ENCODE peak calls at places on chromosomes 4 and X, in six cellular contexts. R is mammary epithelial cell; G is effector memory CD4-positive, alpha-beta T cell; M is suprapubic skin; A is GM23248; F is caudate nucleus. Z is an unnamed sample.

GRCh38 chr4:176841730-176842129 is 49.0 kb upstream of the VEGFC start:
- DNase-seq in A (peak; percentile 74), M (no peak), F (no peak), G (no peak), R (peak; percentile 76), Z (no peak)

GRCh38 chrX:154308108-154308946 is 12.7 kb downstream of the TKTL1 start:
- DNase-seq in M (peak; percentile 78), R (peak; percentile 21), A (peak; percentile 40), F (peak; percentile 2), G (peak; percentile 70), Z (peak; percentile 21)

GRCh38 chrX:2967998-2968909 is 38.1 kb upstream of the ARSH start:
- DNase-seq in A (peak; percentile 66), M (peak; percentile 17), G (no peak), R (peak; percentile 44), F (peak; percentile 48), Z (peak; percentile 22)

GRCh38 chr4:10733016-10733415 is 48.4 kb upstream of the CLNK start:
- DNase-seq in R (no peak), G (no peak), A (no peak), M (no peak), F (no peak), Z (no peak)

GRCh38 chr4:177879851-177880250 is 437.6 kb upstream of the AGA start:
- DNase-seq in G (no peak), M (no peak), F (no peak), A (no peak), R (peak; percentile 5), Z (no peak)

GRCh38 chr4:48949086-48949485 is 37.0 kb upstream of the CWH43 start:
- DNase-seq in M (no peak), G (no peak), F (no peak), R (no peak), A (peak; percentile 24), Z (no peak)

GRCh38 chr4:128796934-128797333 is 12.6 kb upstream of the JADE1 start:
- DNase-seq in F (no peak), A (peak; percentile 39), G (no peak), R (peak; percentile 54), M (no peak), Z (no peak)

GRCh38 chr4:184529283-184529682 is 54.9 kb upstream of the IRF2 start:
- DNase-seq in G (no peak), A (no peak), F (no peak), M (no peak), R (peak; percentile 98), Z (no peak)

GRCh38 chrX:3257471-3257870 is 89.0 kb downstream of the MXRA5 start:
- DNase-seq in R (no peak), A (no peak), M (no peak), G (no peak), F (no peak), Z (no peak)

GRCh38 chrX:108171671-108172070 is 80.1 kb downstream of the ATG4A start:
- DNase-seq in G (no peak), A (no peak), F (no peak), M (no peak), R (no peak), Z (no peak)

GRCh38 chr4:88110826-88111225 is 47.6 kb downstream of the ABCG2 start:
- DNase-seq in A (no peak), G (no peak), F (no peak), M (no peak), R (peak; percentile 43), Z (no peak)

GRCh38 chrX:134692990-134693389 is 34.7 kb upstream of the PLAC1 start:
- DNase-seq in F (no peak), R (peak; percentile 61), G (no peak), A (peak; percentile 72), M (no peak), Z (no peak)

GRCh38 chr4:52911684-52912294 is 49.7 kb downstream of the RASL11B start:
- DNase-seq in A (peak; percentile 79), M (peak; percentile 66), R (peak; percentile 73), F (peak; percentile 18), G (peak; percentile 38), Z (peak; percentile 2)

GRCh38 chr4:118985170-118986000 is 96.7 kb downstream of the SYNPO2 start:
- DNase-seq in F (no peak), R (no peak), A (no peak), G (no peak), M (no peak), Z (no peak)
- H3K27ac ChIP-seq in F (no peak overlapping the region), R (no peak overlapping the region), A (no peak overlapping the region), G (no peak overlapping the region), M (no peak overlapping the region), Z (no peak overlapping the region)

GRCh38 chr4:81666491-81666890 is 194.8 kb upstream of the RASGEF1B start:
- DNase-seq in F (no peak), A (no peak), M (no peak), G (no peak), R (peak; percentile 33), Z (no peak)

GRCh38 chr4:81665050-81665449 is 193.3 kb upstream of the RASGEF1B start:
- DNase-seq in F (no peak), R (no peak), A (no peak), M (no peak), G (no peak), Z (no peak)

GRCh38 chr4:81663368-81663767 is 191.7 kb upstream of the RASGEF1B start:
- DNase-seq in F (no peak), G (no peak), R (no peak), A (no peak), M (no peak), Z (no peak)

DNA sequence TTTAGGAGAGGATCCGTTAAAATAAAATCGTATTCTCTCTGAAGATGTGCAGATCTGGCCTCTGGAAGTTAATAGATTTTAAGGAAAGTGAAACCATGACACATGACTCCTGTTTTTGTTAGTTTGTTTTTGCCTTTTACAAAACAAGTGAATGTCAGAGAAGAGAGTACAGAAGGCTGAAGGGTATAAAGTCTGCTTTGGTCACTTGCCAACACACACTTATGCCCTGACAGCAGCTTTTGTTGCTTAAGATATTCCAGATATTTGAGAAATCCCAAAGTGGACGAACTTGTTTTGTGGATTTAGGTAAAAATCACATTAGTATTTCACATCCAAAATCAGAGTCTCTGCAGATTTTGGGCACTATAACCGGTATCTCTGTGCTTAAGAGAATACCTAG is 192.4 kb upstream of the RASGEF1B start:
- DNase-seq in A (no peak), F (no peak), R (peak; percentile 8), G (no peak), M (no peak), Z (no peak)
- H3K27ac ChIP-seq in A (no peak overlapping the region), F (no peak overlapping the region), R (no peak overlapping the region), G (no peak overlapping the region), M (no peak overlapping the region), Z (no peak overlapping the region)

GRCh38 chr4:155757745-155758265 is 1.0 kb upstream of the GUCY1B1 start:
- DNase-seq in G (no peak), A (no peak), M (no peak), R (no peak), F (no peak), Z (no peak)

GRCh38 chr4:155761916-155762315 is 3.1 kb downstream of the GUCY1B1 start:
- DNase-seq in G (no peak), F (no peak), R (no peak), M (no peak), A (no peak), Z (no peak)

GRCh38 chr4:155761047-155761446 is 2.2 kb downstream of the GUCY1B1 start:
- DNase-seq in A (no peak), R (no peak), M (no peak), G (no peak), F (no peak), Z (no peak)

GRCh38 chr4:155758500-155759371 is at the start of gene GUCY1B1:
- DNase-seq in A (peak; percentile 91), G (peak; percentile 3), M (peak; percentile 94), F (peak; percentile 96), R (peak; percentile 83), Z (peak; percentile 80)

DNA sequence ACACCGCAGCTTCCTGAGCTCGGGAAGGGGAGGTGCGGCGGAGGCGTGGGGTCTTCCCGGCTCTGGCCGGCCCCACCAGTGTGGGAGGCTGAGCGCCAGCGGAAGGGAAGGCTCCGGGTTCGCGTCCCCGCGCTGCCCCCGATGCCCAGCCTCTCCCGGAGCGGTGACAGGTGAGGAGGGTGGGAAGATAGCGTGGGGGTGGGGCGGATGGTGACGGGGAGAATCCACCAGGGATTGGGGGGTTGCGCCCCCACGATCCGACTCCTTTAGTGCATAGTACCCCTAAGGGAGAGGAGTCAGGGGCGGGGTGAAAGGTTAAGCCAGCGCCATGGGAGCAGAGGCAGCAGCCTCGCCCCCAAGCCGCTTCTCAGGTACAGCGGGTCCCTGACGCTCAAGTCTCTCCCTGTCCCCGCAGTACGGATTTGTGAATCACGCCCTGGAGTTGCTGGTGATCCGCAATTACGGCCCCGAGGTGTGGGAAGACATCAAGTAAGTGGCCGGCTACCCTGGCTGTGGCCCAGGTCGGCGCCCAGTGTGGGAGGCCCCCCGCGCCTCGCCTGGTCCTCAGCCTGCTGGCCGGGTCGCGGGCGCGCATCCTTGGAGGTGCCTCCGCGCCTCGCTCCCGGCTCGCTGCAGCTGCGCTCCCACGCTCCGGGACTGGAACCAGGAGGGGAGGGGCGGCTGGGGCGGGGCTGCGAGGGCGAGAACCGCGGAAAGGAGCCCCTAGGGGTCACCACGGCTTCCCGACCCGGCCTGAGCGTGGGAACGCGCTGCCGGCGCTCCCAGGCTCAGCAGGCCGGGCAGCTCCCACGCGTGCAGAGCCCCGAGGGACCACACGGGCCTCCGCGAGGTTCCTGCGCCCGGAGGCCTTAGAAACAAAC is 791 bp downstream of the GUCY1B1 start:
- DNase-seq in R (peak; percentile 22), A (peak; percentile 44), F (peak; percentile 38), G (no peak), M (peak; percentile 62), Z (peak; percentile 72)
- H3K27ac ChIP-seq in R (no peak overlapping the region), A (no peak overlapping the region), F (peak overlapping the region; percentile 92), G (no peak overlapping the region), M (peak overlapping the region; percentile 84), Z (peak overlapping the region; percentile 77)

GRCh38 chr4:6885953-6886557 is 23.6 kb upstream of the TBC1D14 start:
- DNase-seq in F (peak; percentile 61), G (no peak), M (no peak), A (peak; percentile 90), R (peak; percentile 46), Z (peak; percentile 63)
- H3K27ac ChIP-seq in F (peak overlapping the region; percentile 65), G (no peak overlapping the region), M (peak overlapping the region; percentile 58), A (peak overlapping the region; percentile 95), R (no peak overlapping the region), Z (peak overlapping the region; percentile 63)

GRCh38 chr4:159283697-159284492 is 181.0 kb downstream of the RAPGEF2 start:
- DNase-seq in F (no peak), R (peak; percentile 37), M (no peak), A (peak; percentile 85), G (no peak), Z (no peak)
- H3K27ac ChIP-seq in F (peak overlapping the region; percentile 29), R (peak overlapping the region; percentile 68), M (no peak overlapping the region), A (peak overlapping the region; percentile 59), G (no peak overlapping the region), Z (no peak overlapping the region)

DNA sequence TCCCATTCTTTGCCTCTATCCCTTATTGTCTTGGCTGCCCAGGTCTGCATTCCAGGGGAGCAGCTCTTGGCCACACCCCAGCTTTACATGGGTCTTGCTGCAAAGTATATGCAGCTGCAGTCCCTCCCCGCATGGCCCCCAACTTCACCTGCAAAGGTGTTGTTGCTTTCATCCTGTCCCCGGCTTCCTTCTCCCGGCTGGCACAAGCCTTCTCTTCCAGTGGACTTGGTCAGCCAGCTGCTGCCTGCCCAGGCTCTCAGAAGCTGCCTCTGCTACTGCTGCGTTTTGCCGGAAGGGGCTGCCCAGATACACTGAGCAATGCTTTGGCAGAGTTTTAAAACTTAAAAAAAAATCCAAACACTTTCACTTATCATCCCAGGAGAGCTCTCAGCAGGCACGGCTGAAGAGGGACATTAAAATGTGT is 121.2 kb upstream of the PDLIM3 start:
- DNase-seq in G (no peak), R (peak; percentile 46), A (peak; percentile 59), F (peak; percentile 20), M (no peak), Z (peak; percentile 9)
- H3K27ac ChIP-seq in G (no peak overlapping the region), R (no peak overlapping the region), A (no peak overlapping the region), F (no peak overlapping the region), M (peak overlapping the region; percentile 56), Z (no peak overlapping the region)

Z was measured in substantia nigra.